ENCODE peak calls at places on chromosome 16, in five cellular contexts. N is mammary epithelial cell, G is psoas muscle, A is stomach, R is Peyer's patch. P is an unnamed sample. For H3K4me1 and H3K36me3, the result is how much of the 10 kb centered on the place peaks cover.

GRCh38 chr16:9053006-9053601 is 38.3 kb upstream of the HAPSTR1 start:
- DNase-seq in N (peak), G (peak), A (peak), R (no peak), P (peak)

GRCh38 chr16:24858219-24859041 is 12.7 kb downstream of the SLC5A11 start:
- DNase-seq in N (peak), G (peak), A (peak), R (peak), P (peak)

GRCh38 chr16:88941933-88942909 is 34.8 kb downstream of the CBFA2T3 start:
- DNase-seq in N (no peak), G (peak), A (peak), R (peak), P (peak)

GRCh38 chr16:89365044-89365467 is 125.3 kb downstream of the ANKRD11 start:
- DNase-seq in N (peak), G (no peak), A (no peak), R (no peak), P (no peak)

GRCh38 chr16:57374067-57374534 is 1.8 kb downstream of the CX3CL1 start:
- DNase-seq in N (peak), G (no peak), A (no peak), R (no peak), P (no peak)

GRCh38 chr16:2924901-2925820 is 13.4 kb downstream of the FLYWCH1 start:
- DNase-seq in N (peak), G (no peak), A (no peak), R (no peak), P (no peak)

GRCh38 chr16:22353188-22353919 is 21.1 kb downstream of the CDR2 start:
- DNase-seq in N (peak), G (no peak), A (no peak), R (no peak), P (peak)

GRCh38 chr16:12758031-12758669 is 45.5 kb downstream of the CPPED1 start:
- DNase-seq in N (no peak), G (no peak), A (no peak), R (no peak), P (no peak)

GRCh38 chr16:82699711-82700495 is 73.1 kb downstream of the CDH13 start:
- DNase-seq in N (peak), G (no peak), A (no peak), R (no peak), P (no peak)

GRCh38 chr16:85926370-85926769 is 27.4 kb downstream of the IRF8 start:
- DNase-seq in N (no peak), G (no peak), A (no peak), R (no peak), P (no peak)

GRCh38 chr16:85921026-85921425 is 22.1 kb downstream of the IRF8 start:
- DNase-seq in N (no peak), G (no peak), A (no peak), R (no peak), P (no peak)

GRCh38 chr16:85919271-85920267 is 20.6 kb downstream of the IRF8 start:
- DNase-seq in N (no peak), G (no peak), A (no peak), R (no peak), P (no peak)

GRCh38 chr16:85924675-85925074 is 25.7 kb downstream of the IRF8 start:
- DNase-seq in N (peak), G (no peak), A (no peak), R (no peak), P (no peak)

DNA sequence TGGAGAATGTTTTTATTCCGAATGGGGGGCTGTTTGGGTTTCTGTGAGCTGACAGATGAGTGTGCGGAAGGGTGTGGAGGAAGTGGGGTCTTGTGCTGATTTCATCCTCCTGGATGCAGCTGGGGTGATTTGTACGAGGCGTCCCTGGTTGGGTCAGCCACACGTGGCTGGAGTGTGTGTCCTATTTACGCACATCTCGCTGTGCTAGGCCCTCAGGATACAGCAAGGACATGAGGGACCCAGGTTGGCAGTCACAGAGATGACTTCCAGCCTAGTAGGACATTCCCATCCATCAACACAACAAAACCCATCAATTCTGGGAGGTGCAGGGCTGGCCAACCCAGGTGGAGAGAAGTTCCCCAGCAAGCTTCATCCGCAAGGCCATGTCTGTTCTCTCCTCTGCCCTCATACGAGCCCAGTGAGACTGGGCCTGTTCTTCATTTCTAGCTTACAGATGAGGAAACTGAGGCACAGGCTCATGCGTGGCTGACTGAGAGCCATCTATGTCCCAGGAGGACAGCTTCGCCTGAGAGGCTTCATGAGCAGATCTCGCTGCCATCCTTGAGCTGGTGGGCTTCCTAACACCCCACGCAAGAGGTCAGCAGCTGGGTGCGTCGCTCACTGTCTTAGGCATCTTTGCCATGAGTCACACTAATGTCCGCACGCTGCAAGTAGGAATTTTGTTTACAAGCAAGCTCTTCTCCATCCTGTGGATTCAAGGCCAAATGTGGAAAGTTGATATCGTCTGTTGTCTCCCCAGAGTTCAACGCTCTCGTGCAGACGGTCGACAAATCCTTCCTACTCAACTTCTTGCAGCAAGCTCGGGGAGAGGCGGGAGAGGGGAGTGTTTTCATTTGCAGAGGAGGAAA is 24.4 kb downstream of the IRF8 start:
- DNase-seq in N (no peak), G (no peak), A (no peak), R (no peak), P (no peak)
- H3K4me1 ChIP-seq in N (under half), G (under half), A (under half), R (under half), P (under half)

GRCh38 chr16:64532117-64532516 is 589.7 kb downstream of the CDH11 start:
- DNase-seq in N (no peak), G (no peak), A (no peak), R (no peak), P (no peak)
- H3K4me3 ChIP-seq in N (no peak), G (no peak), A (no peak), R (no peak), P (no peak)

DNA sequence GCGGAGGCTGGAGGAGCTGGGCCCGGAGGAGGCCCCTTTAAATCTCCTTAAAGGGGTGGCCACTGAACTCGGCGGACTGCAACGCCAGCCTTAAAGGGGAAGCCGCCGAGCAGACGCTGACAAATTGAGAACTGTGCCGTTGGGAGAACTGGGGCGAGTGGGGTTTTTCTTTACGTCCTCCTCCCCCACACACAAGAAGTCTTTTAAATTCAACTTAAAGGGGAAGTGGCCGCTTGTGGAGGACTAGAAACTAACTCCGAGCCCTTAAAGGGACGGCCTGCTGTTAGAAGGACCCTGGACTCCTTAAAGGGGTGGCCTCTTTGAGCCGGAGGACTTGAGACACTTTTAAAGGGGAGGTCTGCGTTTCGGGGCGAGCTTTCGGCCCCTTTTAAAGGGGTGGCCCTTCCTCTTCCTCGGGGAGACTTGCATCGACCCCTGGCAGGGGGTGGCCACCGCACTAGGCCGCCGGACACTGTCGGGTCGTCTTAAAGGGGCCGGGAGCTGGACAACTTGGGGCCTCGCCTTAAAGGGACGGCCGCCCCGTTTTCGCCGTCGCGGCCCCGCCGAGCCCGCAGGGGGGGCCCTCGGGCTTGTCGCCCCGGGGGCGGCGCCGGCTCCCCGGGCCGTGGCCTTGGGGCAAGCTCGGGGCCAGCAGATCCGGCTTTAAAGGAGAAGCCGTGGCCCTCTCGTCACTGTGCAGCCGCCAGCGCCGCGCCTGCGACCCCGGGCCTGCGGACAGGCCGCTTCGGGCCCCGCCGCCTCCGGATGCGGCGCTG is 688 bp downstream of the FBRS start:
- DNase-seq in N (peak), G (peak), A (peak), R (peak), P (peak)
- H3K36me3 ChIP-seq in N (under half), G (under half), A (half or more), R (half or more), P (under half)

DNA sequence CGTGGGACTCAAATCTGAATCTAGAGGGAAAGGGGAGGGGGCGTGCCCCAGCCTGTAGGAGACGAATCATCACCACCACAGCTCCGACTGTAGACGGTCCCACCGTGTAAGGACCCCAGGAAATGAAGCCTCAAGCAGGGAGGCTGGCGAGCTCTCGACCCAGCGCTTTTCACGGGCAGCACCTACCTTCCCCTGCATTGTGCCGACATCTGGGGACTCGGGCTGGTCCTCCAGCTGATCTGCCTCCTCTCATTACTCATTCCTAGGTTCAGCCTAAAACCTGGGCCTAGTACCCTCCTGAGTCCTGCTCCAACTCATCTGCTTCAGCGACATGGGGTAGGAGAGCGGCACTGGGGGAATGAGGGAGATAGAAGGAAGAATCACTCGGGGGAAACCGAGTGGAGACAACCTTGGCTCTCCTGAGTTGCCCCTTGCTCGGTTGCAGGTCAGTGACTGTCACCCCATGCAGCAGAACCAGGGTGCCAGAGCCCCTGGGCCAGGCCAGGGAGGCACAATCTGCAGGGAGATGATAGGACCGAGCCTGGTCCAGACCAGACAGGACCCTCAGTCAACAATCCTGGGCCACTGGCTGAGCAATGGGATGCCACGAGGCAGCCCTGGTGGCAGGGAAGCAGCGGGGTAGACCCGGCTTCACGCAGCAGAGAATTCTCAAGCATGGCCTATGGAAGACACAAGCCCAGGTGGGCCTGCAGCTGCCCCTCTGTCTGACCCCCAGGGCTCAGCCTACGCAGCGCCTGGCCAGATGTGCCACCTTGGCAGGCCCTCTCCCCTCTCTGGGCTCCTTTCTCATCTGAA is 833 bp upstream of the BCAR1 start:
- DNase-seq in N (no peak), G (peak), A (no peak), R (no peak), P (no peak)
- H3K4me1 ChIP-seq in N (half or more), G (half or more), A (half or more), R (half or more), P (half or more)

GRCh38 chr16:17348042-17348783 is 122.5 kb downstream of the XYLT1 start:
- DNase-seq in N (no peak), G (no peak), A (no peak), R (no peak), P (peak)

GRCh38 chr16:17346774-17347569 is 123.8 kb downstream of the XYLT1 start:
- DNase-seq in N (no peak), G (no peak), A (no peak), R (no peak), P (peak)

GRCh38 chr16:17345043-17345442 is 125.7 kb downstream of the XYLT1 start:
- DNase-seq in N (no peak), G (peak), A (no peak), R (no peak), P (no peak)

GRCh38 chr16:17347624-17348023 is 123.1 kb downstream of the XYLT1 start:
- DNase-seq in N (no peak), G (no peak), A (no peak), R (no peak), P (no peak)

GRCh38 chr16:17346441-17346773 is 124.4 kb downstream of the XYLT1 start:
- DNase-seq in N (no peak), G (no peak), A (no peak), R (no peak), P (no peak)
- H3K4me3 ChIP-seq in N (no peak), G (no peak), A (no peak), R (no peak), P (no peak)

DNA sequence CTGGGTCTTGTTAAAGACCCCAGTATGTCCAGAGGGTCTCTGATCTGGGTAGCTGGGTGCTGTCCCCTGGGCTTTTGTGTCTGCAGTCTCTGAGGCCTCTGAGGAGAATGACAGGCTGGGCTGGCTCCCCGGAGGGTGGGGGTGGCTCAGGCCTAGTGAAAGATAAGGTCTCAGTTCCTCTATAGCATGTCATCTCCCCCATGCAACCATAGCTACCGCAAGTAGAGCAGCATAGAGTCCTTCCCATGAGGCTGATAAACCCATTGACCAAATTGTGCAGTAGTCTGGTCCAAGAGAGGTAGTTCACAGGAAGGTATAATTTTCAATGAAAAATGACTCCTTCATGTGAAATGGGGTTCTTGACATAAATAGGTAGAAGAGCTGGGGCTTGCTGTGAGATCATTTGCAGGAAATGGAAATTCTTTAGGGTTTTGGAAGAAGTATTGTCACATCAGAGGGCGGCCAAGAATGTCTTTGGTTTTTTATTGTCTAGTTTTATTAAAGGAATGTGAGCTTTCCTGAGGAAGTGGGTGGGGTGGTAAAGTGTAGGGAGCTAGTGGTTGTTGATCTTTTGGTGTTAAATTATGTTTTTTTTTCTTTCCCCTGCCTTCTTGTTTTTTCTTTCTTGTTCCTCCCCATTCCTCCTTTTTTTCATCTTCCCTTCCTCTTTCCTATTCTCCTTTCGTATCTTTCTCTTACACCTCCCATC is 21.0 kb downstream of the SLC7A6OS start:
- DNase-seq in N (no peak), G (no peak), A (no peak), R (no peak), P (no peak)
- H3K36me3 ChIP-seq in N (under half), G (under half), A (half or more), R (half or more), P (under half)

GRCh38 chr16:72084445-72084844 is 9.0 kb downstream of the TXNL4B start:
- DNase-seq in N (no peak), G (no peak), A (no peak), R (no peak), P (no peak)

GRCh38 chr16:72085002-72085401 is 8.4 kb downstream of the TXNL4B start:
- DNase-seq in N (no peak), G (no peak), A (no peak), R (no peak), P (no peak)

GRCh38 chr16:72083778-72084404 is 9.5 kb downstream of the TXNL4B start:
- DNase-seq in N (no peak), G (no peak), A (no peak), R (no peak), P (no peak)
- H3K4me1 ChIP-seq in N (under half), G (under half), A (under half), R (under half), P (under half)